ENCODE peak calls at places on chromosomes 13 and 19, in five cellular contexts. I is foreskin fibroblast, M is mammary epithelial cell, N is nephron progenitor cell, L is tibial artery. B is an unnamed sample.

GRCh38 chr19:8569066-8569761 is 8.0 kb downstream of the MYO1F start:
- DNase-seq in I (peak), M (peak), N (no peak), L (no peak), B (peak)

GRCh38 chr13:50334092-50334778 is 319.0 kb downstream of the KCNRG start:
- DNase-seq in I (no peak), M (no peak), N (no peak), L (no peak), B (no peak)

GRCh38 chr13:40940841-40941240 is 78.3 kb downstream of the ELF1 start:
- DNase-seq in I (no peak), M (no peak), N (no peak), L (no peak), B (no peak)

GRCh38 chr13:21675095-21676007 is 4.5 kb downstream of the FGF9 start:
- DNase-seq in I (no peak), M (no peak), N (peak), L (no peak), B (no peak)

GRCh38 chr19:58045411-58046050 is 11.7 kb downstream of the ZSCAN1 start:
- DNase-seq in I (no peak), M (no peak), N (no peak), L (no peak), B (no peak)

GRCh38 chr13:36875955-36876354 is 44.1 kb downstream of the SMAD9 start:
- DNase-seq in I (no peak), M (no peak), N (no peak), L (no peak), B (no peak)

GRCh38 chr13:39776439-39776838 is 121.0 kb downstream of the COG6 start:
- DNase-seq in I (peak), M (peak), N (no peak), L (no peak), B (no peak)

GRCh38 chr13:73757471-73758233 is 376.6 kb downstream of the KLF12 start:
- DNase-seq in I (no peak), M (no peak), N (no peak), L (no peak), B (no peak)

GRCh38 chr13:103199380-103200088 is 133.3 kb upstream of the SLC10A2 start:
- DNase-seq in I (no peak), M (no peak), N (no peak), L (no peak), B (no peak)

GRCh38 chr19:46944918-46945628 is 74.6 kb upstream of the NPAS1 start:
- DNase-seq in I (peak), M (no peak), N (peak), L (peak), B (no peak)

GRCh38 chr13:49935171-49936084 is 712 bp downstream of the SPRYD7 start:
- DNase-seq in I (peak), M (peak), N (peak), L (peak), B (peak)

GRCh38 chr19:40240332-40240731 is 13.8 kb upstream of the CCNP start:
- DNase-seq in I (no peak), M (no peak), N (no peak), L (peak), B (no peak)

GRCh38 chr19:44660081-44660480 is 11.2 kb upstream of the CEACAM19 start:
- DNase-seq in I (no peak), M (no peak), N (no peak), L (no peak), B (no peak)

GRCh38 chr13:100898431-100898830 is 223.8 kb upstream of the TMTC4 start:
- DNase-seq in I (peak), M (no peak), N (no peak), L (no peak), B (no peak)

GRCh38 chr13:41746259-41746658 is 214.7 kb downstream of the VWA8 start:
- DNase-seq in I (peak), M (peak), N (no peak), L (no peak), B (peak)

GRCh38 chr19:723247-723646 is 14.5 kb downstream of the PALM start:
- DNase-seq in I (no peak), M (no peak), N (no peak), L (no peak), B (no peak)

GRCh38 chr13:49098198-49098597 is 121.9 kb upstream of the MLNR start:
- DNase-seq in I (peak), M (peak), N (no peak), L (peak), B (peak)

GRCh38 chr13:99636728-99637353 is 135.6 kb downstream of the TM9SF2 start:
- DNase-seq in I (no peak), M (no peak), N (no peak), L (no peak), B (no peak)

GRCh38 chr13:83190020-83190419 is 692.3 kb downstream of the SLITRK1 start:
- DNase-seq in I (no peak), M (no peak), N (no peak), L (no peak), B (no peak)

GRCh38 chr19:18329035-18329376 is 6.1 kb upstream of the LSM4 start:
- DNase-seq in I (no peak), M (no peak), N (no peak), L (no peak), B (no peak)

GRCh38 chr13:78131811-78132210 is 213.2 kb upstream of the EDNRB start:
- DNase-seq in I (no peak), M (no peak), N (no peak), L (no peak), B (no peak)
- TF ChIP-seq CTCF in I (peak), M (peak), N (peak), L (no peak), B (peak)

GRCh38 chr13:31827707-31828106 is 88.4 kb downstream of the RXFP2 start:
- DNase-seq in I (no peak), M (no peak), N (no peak), L (no peak), B (no peak)

DNA sequence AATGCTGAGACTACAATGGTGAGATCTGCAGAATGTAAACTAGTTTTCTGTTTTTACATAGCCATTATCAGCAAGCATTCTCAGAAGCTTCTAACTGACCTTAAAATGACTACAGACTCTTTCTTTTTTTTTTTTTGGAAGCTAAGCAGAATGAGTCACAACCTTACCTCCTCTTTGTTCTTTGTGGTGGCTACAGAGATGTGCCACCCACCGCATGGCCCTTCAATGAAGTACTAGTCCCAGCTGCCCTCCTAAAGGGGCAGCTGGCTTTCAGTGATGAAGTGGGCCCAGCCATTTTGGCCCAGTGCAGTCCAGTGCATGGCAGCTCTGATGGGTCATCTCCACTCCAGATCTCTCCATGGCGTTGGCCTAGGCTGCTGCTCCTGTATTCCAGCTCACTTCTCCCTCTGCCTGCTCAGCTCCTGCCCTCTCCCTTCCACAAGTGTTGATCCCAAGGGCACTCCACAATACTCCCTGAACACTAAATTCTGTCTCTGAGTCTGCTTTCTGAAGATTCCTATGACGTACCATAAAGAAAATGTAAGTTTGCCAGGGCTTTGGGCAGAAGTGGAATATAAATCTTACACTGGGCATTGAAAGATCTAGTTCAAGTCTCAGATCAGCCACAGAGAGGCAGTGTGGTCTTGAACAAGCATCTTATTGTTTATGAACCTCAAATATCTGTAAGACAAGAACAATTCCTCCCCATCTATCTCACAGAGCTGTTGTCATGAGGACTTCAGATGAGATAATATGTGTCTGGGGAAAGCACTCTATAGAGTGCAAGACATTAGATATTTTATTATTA is 85.6 kb downstream of the RXFP2 start:
- DNase-seq in I (no peak), M (no peak), N (no peak), L (no peak), B (peak)
- TF ChIP-seq CTCF in I (peak), M (peak), N (no peak), L (peak), B (no peak)

GRCh38 chr19:52291781-52292180 is 5.2 kb upstream of the ZNF480 start:
- DNase-seq in I (no peak), M (no peak), N (no peak), L (no peak), B (no peak)

GRCh38 chr19:52296773-52297600 is at the start of gene ZNF480:
- DNase-seq in I (peak), M (peak), N (peak), L (peak), B (peak)

GRCh38 chr19:52297601-52298358 is 811 bp downstream of the ZNF480 start:
- DNase-seq in I (peak), M (no peak), N (peak), L (no peak), B (no peak)

DNA sequence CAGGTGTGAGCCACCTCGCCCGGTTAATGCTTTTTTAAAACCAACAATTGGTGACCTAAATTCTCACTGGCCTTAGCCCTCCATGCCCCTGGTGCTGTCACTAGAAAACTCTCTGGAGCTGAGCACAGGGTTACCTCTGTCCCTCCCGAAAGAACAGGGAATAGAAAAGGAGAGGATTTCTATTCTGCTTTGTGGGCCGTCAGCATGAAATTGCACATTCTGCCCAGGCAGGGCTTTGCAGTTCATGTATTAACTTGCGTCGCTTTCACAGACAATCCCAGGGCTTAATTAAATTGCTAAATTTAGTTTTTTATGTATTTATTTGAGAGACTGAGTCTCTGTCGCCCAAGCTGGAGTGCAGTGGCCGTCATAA is 583 bp upstream of the ZNF480 start:
- DNase-seq in I (no peak), M (no peak), N (no peak), L (no peak), B (no peak)
- TF ChIP-seq CTCF in I (no peak), M (no peak), N (no peak), L (no peak), B (no peak)

GRCh38 chr13:44207476-44207875 is 166.1 kb upstream of the SERP2 start:
- DNase-seq in I (no peak), M (peak), N (no peak), L (no peak), B (peak)

GRCh38 chr13:44211286-44211685 is 162.3 kb upstream of the SERP2 start:
- DNase-seq in I (no peak), M (no peak), N (no peak), L (no peak), B (no peak)

GRCh38 chr13:44211753-44212152 is 161.9 kb upstream of the SERP2 start:
- DNase-seq in I (no peak), M (no peak), N (no peak), L (no peak), B (no peak)

GRCh38 chr13:44212633-44213387 is 160.8 kb upstream of the SERP2 start:
- DNase-seq in I (no peak), M (no peak), N (no peak), L (no peak), B (no peak)

GRCh38 chr13:44210525-44210924 is 163.1 kb upstream of the SERP2 start:
- DNase-seq in I (no peak), M (no peak), N (no peak), L (no peak), B (no peak)
- TF ChIP-seq CTCF in I (no peak), M (no peak), N (no peak), L (no peak), B (no peak)

GRCh38 chr19:12875086-12875485 is 6.2 kb downstream of the DNASE2 start:
- DNase-seq in I (no peak), M (no peak), N (no peak), L (no peak), B (no peak)
- TF ChIP-seq CTCF in I (no peak), M (no peak), N (no peak), L (no peak), B (no peak)

GRCh38 chr13:96172066-96172465 is 82.2 kb downstream of the HS6ST3 start:
- DNase-seq in I (no peak), M (peak), N (no peak), L (no peak), B (peak)
- TF ChIP-seq CTCF in I (no peak), M (no peak), N (no peak), L (no peak), B (no peak)

GRCh38 chr13:72221276-72221962 is 354.4 kb upstream of the DACH1 start:
- DNase-seq in I (no peak), M (peak), N (peak), L (no peak), B (peak)
- TF ChIP-seq CTCF in I (peak), M (peak), N (peak), L (no peak), B (peak)

GRCh38 chr19:11005521-11005920 is 44.7 kb downstream of the SMARCA4 start:
- DNase-seq in I (no peak), M (no peak), N (no peak), L (no peak), B (no peak)
- TF ChIP-seq CTCF in I (no peak), M (no peak), N (no peak), L (no peak), B (no peak)

DNA sequence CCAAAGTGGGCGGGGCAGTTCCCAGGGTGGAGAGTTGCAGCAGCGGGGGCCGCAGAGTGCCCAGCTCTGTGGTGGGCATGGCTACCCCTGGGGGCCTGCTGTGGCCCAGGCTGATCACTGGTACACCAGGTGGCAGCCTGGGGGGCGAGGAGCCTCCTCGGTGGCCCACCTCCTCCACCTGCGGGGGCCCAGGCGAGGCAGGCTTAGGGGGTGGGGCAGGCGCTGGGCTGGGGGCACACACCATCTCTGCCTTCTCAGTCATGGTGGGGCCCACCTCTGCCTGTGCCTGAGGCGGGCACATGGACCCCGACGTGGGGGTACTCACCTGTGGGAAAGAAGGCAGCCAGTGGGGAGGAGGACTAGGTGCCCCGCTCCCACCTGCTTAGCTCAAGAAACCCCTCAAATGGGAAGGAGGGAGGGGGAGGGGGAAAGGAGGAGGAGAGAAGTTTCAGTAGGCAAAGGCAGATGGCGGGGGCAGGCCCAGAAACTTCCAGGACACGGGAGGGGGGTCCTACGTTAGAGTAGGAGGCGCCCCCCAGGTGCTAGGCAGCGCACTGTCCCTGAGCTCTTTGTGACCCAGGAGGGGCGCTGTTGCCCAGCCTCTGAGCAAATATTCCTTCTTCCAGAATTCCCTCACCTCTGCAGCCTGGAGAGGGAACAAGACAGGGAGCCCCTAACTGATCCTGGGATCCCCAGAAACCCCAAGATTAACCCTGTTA is 1.6 kb downstream of the LYL1 start:
- DNase-seq in I (no peak), M (no peak), N (no peak), L (peak), B (peak)
- TF ChIP-seq CTCF in I (no peak), M (peak), N (peak), L (no peak), B (peak)